ENCODE peak calls at places on chromosomes 13 and 19, in six cellular contexts. A, Z, O, T, W and R are unnamed samples.
A peak's percentile ranks its signal among the peaks of the same experiment; 100 is the strongest.

GRCh38 chr13:32857689-32858088 is 158.5 kb upstream of the KL start:
- DNase-seq in Z (no peak), O (no peak), W (no peak), A (no peak), T (no peak), R (no peak)

GRCh38 chr13:23440821-23441608 is 7.5 kb upstream of the SACS start:
- DNase-seq in A (no peak), Z (no peak), O (no peak), W (no peak), T (no peak), R (no peak)

GRCh38 chr13:89239361-89240127 is 1568.4 kb downstream of the SLITRK5 start:
- DNase-seq in W (no peak), A (no peak), O (no peak), T (no peak), Z (no peak), R (no peak)

GRCh38 chr19:8161135-8161646 is 11.8 kb upstream of the FBN3 start:
- DNase-seq in O (no peak), A (peak; percentile 34), W (no peak), Z (no peak), T (peak; percentile 21), R (no peak)

GRCh38 chr13:45333251-45333972 is 7.6 kb downstream of the TPT1 start:
- DNase-seq in O (no peak), W (no peak), T (no peak), Z (no peak), A (no peak), R (no peak)

GRCh38 chr13:43730642-43731041 is 56.1 kb downstream of the ENOX1 start:
- DNase-seq in O (no peak), A (no peak), W (no peak), T (no peak), Z (no peak), R (no peak)

GRCh38 chr19:7265963-7266362 is 28.3 kb downstream of the INSR start:
- DNase-seq in W (no peak), Z (peak; percentile 52), T (no peak), A (no peak), O (peak; percentile 62), R (no peak)

GRCh38 chr19:28601723-28602440 is 611.1 kb downstream of the UQCRFS1 start:
- DNase-seq in Z (no peak), O (no peak), W (no peak), T (no peak), A (no peak), R (no peak)

GRCh38 chr19:57348136-57348535 is 2.9 kb upstream of the ZNF304 start:
- DNase-seq in Z (no peak), W (no peak), A (no peak), T (no peak), O (no peak), R (no peak)

GRCh38 chr19:42155796-42156195 is 23.6 kb upstream of the POU2F2 start:
- DNase-seq in O (no peak), W (no peak), Z (no peak), T (no peak), A (no peak), R (no peak)

GRCh38 chr13:24905242-24905641 is 141.3 kb downstream of the RNF17 start:
- DNase-seq in O (no peak), A (no peak), W (no peak), Z (no peak), T (no peak), R (no peak)

GRCh38 chr13:49082653-49083536 is 107.2 kb downstream of the FNDC3A start:
- DNase-seq in T (no peak), Z (no peak), W (no peak), A (no peak), O (no peak), R (no peak)

GRCh38 chr13:101489635-101490034 is 37.2 kb downstream of the ITGBL1 start:
- DNase-seq in W (no peak), T (no peak), Z (no peak), O (no peak), A (no peak), R (no peak)

GRCh38 chr19:6118043-6118442 is 7.7 kb upstream of the RFX2 start:
- DNase-seq in T (no peak), Z (no peak), O (no peak), W (no peak), A (no peak), R (no peak)

GRCh38 chr19:52188822-52189744 is 769 bp upstream of the PPP2R1A start:
- DNase-seq in W (no peak), T (no peak), Z (no peak), A (peak; percentile 61), O (peak; percentile 59), R (no peak)

GRCh38 chr13:111577429-111577828 is 257.0 kb downstream of the TEX29 start:
- DNase-seq in T (no peak), O (no peak), A (no peak), Z (no peak), W (no peak), R (no peak)

GRCh38 chr19:45526143-45526542 is 18.9 kb downstream of the VASP start:
- DNase-seq in Z (no peak), O (peak; percentile 73), T (peak; percentile 53), W (no peak), A (peak; percentile 86), R (no peak)

GRCh38 chr13:40402931-40403412 is 263.5 kb downstream of the FOXO1 start:
- DNase-seq in O (no peak), T (no peak), A (no peak), W (no peak), Z (no peak), R (no peak)

GRCh38 chr13:112714772-112715569 is 25.1 kb downstream of the ATP11A start:
- DNase-seq in O (no peak), T (no peak), A (no peak), Z (peak; percentile 34), W (no peak), R (no peak)

GRCh38 chr19:58033741-58034475 is at the start of gene ZSCAN1:
- DNase-seq in T (peak; percentile 98), Z (peak; percentile 83), O (peak; percentile 78), A (peak; percentile 92), W (no peak), R (no peak)

GRCh38 chr19:887072-887471 is 5.9 kb downstream of the MED16 start:
- DNase-seq in T (no peak), W (no peak), A (peak; percentile 30), Z (no peak), O (no peak), R (no peak)

DNA sequence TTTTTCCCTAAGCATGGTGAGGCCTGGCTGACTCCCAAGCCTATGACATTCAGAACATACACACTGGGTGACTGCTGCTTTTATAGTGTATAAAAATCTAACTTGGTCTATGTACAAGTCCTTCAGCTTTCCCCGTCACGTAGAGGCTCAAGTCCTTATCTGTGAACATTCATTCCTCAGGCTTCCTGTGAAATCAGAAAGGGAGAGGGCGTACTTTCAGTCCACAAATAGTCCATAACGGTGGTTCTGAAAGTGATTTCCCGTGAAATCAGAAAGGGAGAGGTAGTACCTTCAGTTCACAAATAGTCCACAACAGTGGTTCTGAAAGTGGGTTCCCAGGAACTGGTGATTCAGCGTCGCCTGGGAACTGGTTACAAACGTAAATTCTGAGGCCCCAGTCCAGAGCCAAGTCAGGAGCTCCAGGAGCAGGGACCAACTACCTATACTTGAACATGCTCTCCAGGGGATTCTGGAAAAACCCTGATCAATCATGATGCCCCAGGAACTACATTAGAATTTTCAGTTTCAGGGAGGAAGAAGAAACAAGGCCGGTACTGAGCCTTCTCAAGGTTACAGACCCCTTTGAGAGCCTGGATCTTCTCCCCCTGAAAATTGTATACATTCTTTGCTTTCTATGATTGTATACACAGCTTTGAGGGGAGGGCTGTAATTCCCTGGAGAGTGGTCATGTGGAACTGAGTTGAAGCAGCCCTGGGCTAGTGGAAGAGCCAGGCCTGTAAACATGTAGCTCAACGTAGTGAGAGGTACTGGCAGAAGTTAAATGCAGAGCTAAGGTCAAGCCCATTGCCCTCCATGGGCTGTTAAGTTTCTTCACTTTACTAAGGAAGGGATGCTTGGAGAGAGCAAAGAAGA is 17.3 kb downstream of the DOCK9 start:
- DNase-seq in A (no peak), T (no peak), W (no peak), O (no peak), Z (no peak), R (no peak)
- H3K27ac ChIP-seq in A (peak overlapping the region; percentile 85), T (peak overlapping the region; percentile 49), W (no peak overlapping the region), O (no peak overlapping the region), Z (peak overlapping the region; percentile 38), R (no peak overlapping the region)

DNA sequence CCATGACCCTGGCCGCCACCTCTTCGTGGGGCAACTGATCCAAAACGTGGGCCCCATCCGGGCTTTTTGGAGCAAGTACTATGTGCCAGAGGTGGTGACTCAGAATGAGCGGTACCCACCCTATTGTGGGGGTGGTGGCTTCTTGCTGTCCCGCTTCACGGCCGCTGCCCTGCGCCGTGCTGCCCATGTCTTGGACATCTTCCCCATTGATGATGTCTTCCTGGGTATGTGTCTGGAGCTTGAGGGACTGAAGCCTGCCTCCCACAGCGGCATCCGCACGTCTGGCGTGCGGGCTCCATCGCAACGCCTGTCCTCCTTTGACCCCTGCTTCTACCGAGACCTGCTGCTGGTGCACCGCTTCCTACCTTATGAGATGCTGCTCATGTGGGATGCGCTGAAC is 9.6 kb downstream of the INSL3 start:
- DNase-seq in T (no peak), Z (no peak), A (no peak), W (no peak), O (no peak), R (no peak)
- H3K4me3 ChIP-seq in T (no peak overlapping the region), Z (no peak overlapping the region), A (no peak overlapping the region), W (no peak overlapping the region), O (no peak overlapping the region), R (no peak overlapping the region)

GRCh38 chr13:51764184-51765141 is 39.5 kb downstream of the DHRS12 start:
- DNase-seq in T (no peak), O (peak; percentile 50), W (peak; percentile 66), A (peak; percentile 65), Z (peak; percentile 65), R (peak; percentile 45)

GRCh38 chr13:51760592-51760991 is 43.4 kb downstream of the DHRS12 start:
- DNase-seq in A (no peak), W (no peak), T (peak; percentile 35), O (no peak), Z (no peak), R (no peak)

GRCh38 chr13:51761638-51762350 is 42.2 kb downstream of the DHRS12 start:
- DNase-seq in W (no peak), O (no peak), A (peak; percentile 63), T (no peak), Z (no peak), R (no peak)

GRCh38 chr13:51765142-51765515 is 38.8 kb downstream of the DHRS12 start:
- DNase-seq in W (no peak), A (no peak), T (no peak), Z (no peak), O (no peak), R (no peak)

GRCh38 chr13:51763486-51763885 is 40.5 kb downstream of the DHRS12 start:
- DNase-seq in W (no peak), T (no peak), Z (no peak), A (no peak), O (no peak), R (no peak)
- H3K27ac ChIP-seq in W (no peak overlapping the region), T (peak overlapping the region; percentile 83), Z (no peak overlapping the region), A (no peak overlapping the region), O (no peak overlapping the region), R (peak overlapping the region; percentile 74)

GRCh38 chr19:13012690-13013608 is 17.7 kb downstream of the NFIX start:
- DNase-seq in A (no peak), T (no peak), W (peak; percentile 58), Z (peak; percentile 74), O (peak; percentile 85), R (no peak)

GRCh38 chr19:13013649-13014048 is 18.4 kb downstream of the NFIX start:
- DNase-seq in Z (no peak), O (no peak), A (no peak), W (no peak), T (no peak), R (no peak)

GRCh38 chr19:13010992-13011652 is 15.8 kb downstream of the NFIX start:
- DNase-seq in Z (no peak), W (no peak), T (peak; percentile 30), A (no peak), O (no peak), R (no peak)

GRCh38 chr19:13011653-13012389 is 16.5 kb downstream of the NFIX start:
- DNase-seq in A (no peak), O (no peak), T (no peak), W (no peak), Z (no peak), R (no peak)

GRCh38 chr19:13012390-13012689 is 17.1 kb downstream of the NFIX start:
- DNase-seq in O (no peak), A (no peak), Z (no peak), W (no peak), T (no peak), R (no peak)
- H3K4me3 ChIP-seq in O (no peak overlapping the region), A (no peak overlapping the region), Z (no peak overlapping the region), W (peak overlapping the region; percentile 44), T (peak overlapping the region; percentile 65), R (peak overlapping the region; percentile 52)